ENCODE peak calls at places on chromosomes 3 and 15, in four cellular contexts. J is K562, B is HepG2, V is GM12878. M is an unnamed sample.

GRCh38 chr15:100670505-100671021 is 68.2 kb downstream of the ASB7 start:
- DNase-seq in J (no peak), B (no peak), V (no peak), M (no peak)

GRCh38 chr3:124887177-124887995 is at the start of gene ITGB5:
- DNase-seq in J (peak; percentile 80), B (peak; percentile 61), V (no peak), M (peak; percentile 88)

GRCh38 chr3:190644035-190644434 is 130.2 kb downstream of the IL1RAP start:
- DNase-seq in J (no peak), B (no peak), V (no peak), M (no peak)

GRCh38 chr3:20320489-20320888 is 134.5 kb upstream of the SGO1 start:
- DNase-seq in J (no peak), B (peak; percentile 96), V (no peak), M (no peak)

GRCh38 chr15:41474436-41474835 is 19.2 kb upstream of the ITPKA start:
- DNase-seq in J (no peak), B (no peak), V (no peak), M (no peak)

GRCh38 chr3:170725285-170725731 is 139.4 kb upstream of the SLC7A14 start:
- DNase-seq in J (peak; percentile 20), B (no peak), V (no peak), M (no peak)

GRCh38 chr15:85689729-85690128 is 105.0 kb downstream of the KLHL25 start:
- DNase-seq in J (no peak), B (no peak), V (peak; percentile 84), M (no peak)

GRCh38 chr15:67093146-67093874 is 27.9 kb downstream of the SMAD3 start:
- DNase-seq in J (no peak), B (no peak), V (peak; percentile 46), M (no peak)

GRCh38 chr3:142929109-142929508 is 34.4 kb downstream of the PAQR9 start:
- DNase-seq in J (peak; percentile 69), B (peak; percentile 55), V (no peak), M (peak; percentile 82)

GRCh38 chr3:138082085-138082991 is 33.1 kb downstream of the DZIP1L start:
- DNase-seq in J (no peak), B (peak; percentile 22), V (peak; percentile 27), M (no peak)
- TF ChIP-seq SMC3 in J (no peak), B (no peak), V (no peak), M (no peak)

GRCh38 chr3:46393554-46394434 is 13.1 kb downstream of the CCR5AS start:
- DNase-seq in J (peak; percentile 42), B (no peak), V (no peak), M (no peak)
- TF ChIP-seq POLR2AphosphoS2 in J (no peak), B (no peak), V (no peak), M (no peak)

DNA sequence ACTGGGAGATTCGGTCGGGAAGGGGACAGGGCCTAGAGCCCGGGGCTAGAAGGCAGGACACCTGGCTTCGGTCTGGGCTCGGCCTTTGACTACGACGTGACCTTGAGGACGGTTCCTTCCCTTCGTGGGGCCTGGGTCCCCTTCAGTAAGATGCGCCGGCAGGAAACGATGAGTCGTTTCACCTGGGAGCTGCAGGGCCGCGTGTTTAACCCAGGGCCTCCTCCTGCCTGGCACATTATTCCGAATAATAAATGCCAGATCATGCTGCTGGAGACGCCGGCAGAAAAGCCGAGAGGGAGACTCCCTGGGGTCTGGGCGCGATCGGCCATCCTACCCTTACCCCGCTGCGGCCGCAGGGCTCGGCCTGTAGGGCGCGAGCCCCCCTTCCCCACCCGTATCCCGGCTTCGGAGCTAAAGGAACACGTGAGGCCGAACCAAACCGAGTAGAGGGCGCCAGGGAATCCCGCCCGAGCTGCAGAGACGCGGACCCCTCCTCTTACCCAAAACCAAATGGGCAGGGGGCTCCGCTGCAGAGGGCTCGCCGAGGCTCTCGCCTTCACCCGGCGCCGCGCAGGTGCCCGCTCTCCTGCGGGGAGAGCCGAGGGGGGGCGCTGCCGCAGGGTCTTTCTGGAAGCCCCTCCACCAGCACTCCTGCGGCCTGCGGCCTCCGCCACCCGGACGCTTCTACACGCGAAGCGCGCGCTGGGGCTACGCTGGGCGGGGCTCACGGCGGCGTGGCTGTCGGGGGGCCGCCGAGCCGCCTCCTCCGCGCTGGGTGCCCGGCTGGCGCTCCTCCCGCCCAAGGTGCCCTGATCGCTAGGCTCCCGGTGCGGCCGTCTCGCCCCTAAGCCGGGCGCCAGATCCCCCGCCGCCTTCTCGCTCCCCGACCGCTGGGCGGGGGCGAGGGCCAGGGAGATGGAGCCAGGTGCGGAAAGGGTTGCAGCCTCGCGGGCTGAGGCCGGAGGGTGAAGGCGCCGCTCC is at the start of gene BDH1:
- DNase-seq in J (no peak), B (no peak), V (no peak), M (no peak)
- TF ChIP-seq SMC3 in J (no peak), B (no peak), V (no peak), M (no peak)

GRCh38 chr3:99543796-99544195 is 94.6 kb upstream of the COL8A1 start:
- DNase-seq in J (no peak), B (no peak), V (no peak), M (no peak)

GRCh38 chr3:99542771-99543518 is 95.4 kb upstream of the COL8A1 start:
- DNase-seq in J (no peak), B (no peak), V (no peak), M (no peak)

GRCh38 chr3:99548674-99549073 is 89.7 kb upstream of the COL8A1 start:
- DNase-seq in J (no peak), B (no peak), V (no peak), M (no peak)

GRCh38 chr3:99545941-99546580 is 92.3 kb upstream of the COL8A1 start:
- DNase-seq in J (no peak), B (no peak), V (no peak), M (no peak)

DNA sequence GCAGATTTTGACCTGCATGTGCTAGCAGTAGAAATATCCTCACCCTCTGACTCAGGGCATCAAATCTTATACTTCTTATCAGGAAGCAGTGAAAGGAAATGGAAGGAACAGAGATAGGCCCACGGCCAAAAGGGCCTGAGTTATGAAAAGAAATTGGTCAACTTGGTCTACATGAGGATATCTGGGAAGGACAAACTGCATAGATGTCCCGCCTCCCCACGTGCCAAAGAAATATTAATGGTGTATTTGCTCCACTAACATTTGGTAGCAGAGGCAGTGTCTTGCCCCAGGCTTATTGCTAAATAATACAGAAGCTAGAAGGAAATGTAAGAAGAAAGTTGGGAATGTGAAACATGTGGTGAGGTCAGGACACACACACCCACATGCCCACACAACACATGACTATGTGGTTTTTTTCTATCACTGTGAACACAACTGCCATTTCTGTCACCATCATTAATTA is 93.5 kb upstream of the COL8A1 start:
- DNase-seq in J (no peak), B (no peak), V (no peak), M (no peak)
- TF ChIP-seq POLR2AphosphoS2 in J (no peak), B (no peak), V (no peak), M (no peak)

GRCh38 chr3:23115171-23115877 is 87.8 kb upstream of the UBE2E2 start:
- DNase-seq in J (no peak), B (no peak), V (no peak), M (no peak)

GRCh38 chr3:23114479-23114878 is 88.6 kb upstream of the UBE2E2 start:
- DNase-seq in J (no peak), B (no peak), V (no peak), M (no peak)

GRCh38 chr3:23112491-23112890 is 90.6 kb upstream of the UBE2E2 start:
- DNase-seq in J (no peak), B (no peak), V (no peak), M (no peak)

GRCh38 chr3:23111799-23112198 is 91.3 kb upstream of the UBE2E2 start:
- DNase-seq in J (no peak), B (no peak), V (no peak), M (no peak)

GRCh38 chr3:23113455-23114171 is 89.5 kb upstream of the UBE2E2 start:
- DNase-seq in J (no peak), B (no peak), V (no peak), M (peak; percentile 25)
- TF ChIP-seq SMC3 in J (no peak), B (no peak), V (no peak), M (no peak)

GRCh38 chr15:47514251-47514652 is 203.1 kb upstream of the SEMA6D start:
- DNase-seq in J (no peak), B (no peak), V (no peak), M (no peak)

GRCh38 chr15:47513496-47513895 is 203.8 kb upstream of the SEMA6D start:
- DNase-seq in J (no peak), B (no peak), V (no peak), M (no peak)

GRCh38 chr15:47523669-47524068 is 193.6 kb upstream of the SEMA6D start:
- DNase-seq in J (no peak), B (no peak), V (no peak), M (no peak)

GRCh38 chr15:47516576-47517371 is 200.5 kb upstream of the SEMA6D start:
- DNase-seq in J (no peak), B (no peak), V (no peak), M (no peak)

DNA sequence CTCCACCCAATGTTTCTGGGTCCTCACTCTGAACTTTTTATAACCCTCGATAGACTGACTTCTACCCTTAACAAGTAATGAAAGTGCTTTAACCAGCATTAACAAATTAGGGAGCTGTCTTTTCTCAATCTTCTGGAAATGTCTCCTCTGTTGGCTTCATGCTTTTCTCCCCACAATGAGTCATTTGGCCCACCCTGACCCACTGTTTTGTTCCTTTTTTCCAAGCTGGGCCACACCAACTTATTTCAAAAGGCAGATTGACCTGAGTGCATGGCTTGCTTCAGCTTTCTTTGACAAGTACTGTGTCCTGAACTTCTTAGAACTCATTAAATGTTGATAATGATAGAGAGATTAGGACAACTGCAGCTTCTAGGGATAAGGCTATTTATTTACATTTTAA is 199.6 kb upstream of the SEMA6D start:
- DNase-seq in J (no peak), B (no peak), V (no peak), M (no peak)
- TF ChIP-seq POLR2AphosphoS2 in J (no peak), B (no peak), V (no peak), M (no peak)

GRCh38 chr3:17639257-17639656 is 103.2 kb downstream of the TBC1D5 start:
- DNase-seq in J (no peak), B (no peak), V (no peak), M (no peak)

GRCh38 chr3:17638351-17638750 is 104.1 kb downstream of the TBC1D5 start:
- DNase-seq in J (no peak), B (no peak), V (no peak), M (no peak)

GRCh38 chr3:17642474-17642873 is 100.0 kb downstream of the TBC1D5 start:
- DNase-seq in J (no peak), B (no peak), V (no peak), M (no peak)

GRCh38 chr3:17640466-17640865 is 102.0 kb downstream of the TBC1D5 start:
- DNase-seq in J (no peak), B (no peak), V (no peak), M (no peak)

DNA sequence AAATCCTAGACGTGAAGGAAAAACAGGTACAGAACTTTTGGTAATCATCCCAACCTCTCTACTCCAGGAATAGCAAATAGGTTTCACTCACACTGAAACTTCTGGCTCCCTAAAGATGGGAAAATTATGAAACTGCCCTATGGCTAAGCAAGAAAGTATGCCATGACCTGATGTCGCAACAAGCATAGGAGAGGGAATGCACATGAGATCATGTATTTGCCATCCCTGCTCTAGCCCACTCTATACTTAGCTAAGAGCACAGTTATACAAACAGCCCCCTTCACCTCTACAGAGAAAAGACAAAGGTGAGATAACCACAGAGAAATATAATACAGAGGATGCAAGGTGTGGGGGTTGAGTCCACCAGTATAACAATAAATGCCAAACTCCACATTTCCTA is 102.7 kb downstream of the TBC1D5 start:
- DNase-seq in J (no peak), B (peak; percentile 92), V (no peak), M (peak; percentile 96)
- TF ChIP-seq SMC3 in J (no peak), B (no peak), V (no peak), M (peak; percentile 32)

M was measured in A549.